ENCODE peak calls at places on chromosomes 16 and 17, in five cellular contexts. F is HepG2, M is A549, C is WTC11, R is K562. Q is an unnamed sample.

GRCh38 chr16:2512920-2513404 is 790 bp upstream of the ATP6V0C start:
- DNase-seq in F (no peak), M (no peak), R (peak; percentile 47), C (peak; percentile 62), Q (no peak)

GRCh38 chr17:63601439-63602371 is 1.0 kb downstream of the TACO1 start:
- DNase-seq in F (peak; percentile 79), C (no peak), M (no peak), R (peak; percentile 52), Q (no peak)

GRCh38 chr16:86252596-86252995 is 257.7 kb upstream of the FOXF1 start:
- DNase-seq in F (no peak), R (peak; percentile 62), C (peak; percentile 77), M (no peak), Q (no peak)

GRCh38 chr16:67252806-67253497 is 4.2 kb downstream of the SLC9A5 start:
- DNase-seq in C (no peak), R (no peak), M (no peak), F (no peak), Q (no peak)

GRCh38 chr17:18018411-18018921 is 20.5 kb downstream of the ATPAF2 start:
- DNase-seq in M (no peak), F (no peak), C (no peak), R (no peak), Q (no peak)

GRCh38 chr17:58325289-58325726 is 3.3 kb downstream of the TSPOAP1 start:
- DNase-seq in F (no peak), C (peak; percentile 78), M (no peak), R (no peak), Q (no peak)

GRCh38 chr17:27268394-27269085 is 25.4 kb upstream of the WSB1 start:
- DNase-seq in R (no peak), F (no peak), M (no peak), C (no peak), Q (no peak)

GRCh38 chr17:41689497-41690299 is 1.0 kb downstream of the EIF1 start:
- DNase-seq in C (peak; percentile 30), R (peak; percentile 77), M (no peak), F (peak; percentile 69), Q (no peak)

GRCh38 chr17:33377837-33378236 is 84.7 kb upstream of the ASIC2 start:
- DNase-seq in M (no peak), C (no peak), R (no peak), F (no peak), Q (no peak)

GRCh38 chr16:69064164-69064563 is 41.3 kb upstream of the HAS3 start:
- DNase-seq in R (no peak), M (no peak), C (no peak), F (no peak), Q (no peak)

GRCh38 chr16:88651989-88652762 is 1.3 kb upstream of the CYBA start:
- DNase-seq in M (no peak), F (no peak), R (no peak), C (no peak), Q (no peak)

GRCh38 chr17:42361781-42362186 is 26.5 kb downstream of the STAT3 start:
- DNase-seq in F (peak; percentile 34), M (no peak), C (no peak), R (no peak), Q (no peak)

GRCh38 chr17:6674586-6674985 is 23.0 kb downstream of the C17orf100 start:
- DNase-seq in M (no peak), F (no peak), R (no peak), C (no peak), Q (no peak)

GRCh38 chr16:59252317-59252716 is 518.2 kb upstream of the GOT2 start:
- DNase-seq in R (no peak), C (no peak), M (no peak), F (no peak), Q (no peak)

GRCh38 chr17:63841350-63842172 is 924 bp downstream of the SMARCD2 start:
- DNase-seq in R (peak; percentile 59), C (peak; percentile 25), M (no peak), F (peak; percentile 36), Q (no peak)

GRCh38 chr17:48804936-48805411 is 12.1 kb downstream of the TTLL6 start:
- DNase-seq in C (peak; percentile 94), F (peak; percentile 63), M (peak; percentile 96), R (peak; percentile 64), Q (no peak)

GRCh38 chr16:67396159-67396774 is 3.0 kb upstream of the TPPP3 start:
- DNase-seq in C (peak; percentile 88), F (peak; percentile 96), M (peak; percentile 67), R (peak; percentile 94), Q (no peak)

GRCh38 chr17:48952904-48953303 is 8.3 kb upstream of the SNF8 start:
- DNase-seq in C (no peak), M (no peak), F (no peak), R (no peak), Q (peak; percentile 58)

DNA sequence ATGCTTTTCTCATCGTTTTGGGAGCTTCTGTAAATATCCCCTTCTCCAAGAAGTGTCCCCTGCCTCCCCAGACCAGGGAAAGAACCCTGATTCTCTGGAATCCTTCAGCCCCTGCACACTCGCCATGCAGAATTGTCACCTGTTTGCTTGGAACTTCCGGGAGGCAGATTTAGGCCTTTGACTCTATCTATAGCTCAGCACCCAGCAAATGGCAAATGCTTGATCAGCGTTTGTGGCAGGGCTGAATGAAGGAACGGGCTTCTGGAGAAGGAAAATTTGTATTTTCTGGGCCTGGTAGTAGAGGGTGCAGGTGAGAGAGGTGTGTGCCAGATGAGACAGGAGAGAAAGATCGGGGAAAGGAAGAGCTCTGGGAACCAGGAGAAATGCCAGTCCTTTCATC is 18.3 kb upstream of the CACNG4 start:
- DNase-seq in R (no peak), C (no peak), F (no peak), M (no peak), Q (no peak)
- TF ChIP-seq ESRRA in R (no peak), C (no peak), F (no peak), M (no peak), Q (no peak)

GRCh38 chr16:52446076-52446475 is 100.9 kb downstream of the TOX3 start:
- DNase-seq in C (no peak), R (no peak), M (no peak), F (peak; percentile 16), Q (no peak)
- TF ChIP-seq ESRRA in C (no peak), R (no peak), M (no peak), F (no peak), Q (no peak)

GRCh38 chr17:69608114-69608513 is 193.6 kb downstream of the MAP2K6 start:
- DNase-seq in F (no peak), C (no peak), R (no peak), M (no peak), Q (no peak)
- TF ChIP-seq ESRRA in F (no peak), C (no peak), R (no peak), M (no peak), Q (no peak)

GRCh38 chr17:4006745-4007211 is 42.5 kb upstream of the ATP2A3 start:
- DNase-seq in M (no peak), F (no peak), R (peak; percentile 86), C (no peak), Q (no peak)

GRCh38 chr17:4008496-4009163 is 44.4 kb upstream of the ATP2A3 start:
- DNase-seq in R (no peak), F (no peak), C (no peak), M (no peak), Q (no peak)

GRCh38 chr17:4009164-4009785 is 45.0 kb upstream of the ATP2A3 start:
- DNase-seq in F (no peak), R (no peak), C (no peak), M (no peak), Q (no peak)

GRCh38 chr17:4007346-4008081 is 43.3 kb upstream of the ATP2A3 start:
- DNase-seq in M (no peak), F (no peak), C (no peak), R (peak; percentile 44), Q (no peak)

DNA sequence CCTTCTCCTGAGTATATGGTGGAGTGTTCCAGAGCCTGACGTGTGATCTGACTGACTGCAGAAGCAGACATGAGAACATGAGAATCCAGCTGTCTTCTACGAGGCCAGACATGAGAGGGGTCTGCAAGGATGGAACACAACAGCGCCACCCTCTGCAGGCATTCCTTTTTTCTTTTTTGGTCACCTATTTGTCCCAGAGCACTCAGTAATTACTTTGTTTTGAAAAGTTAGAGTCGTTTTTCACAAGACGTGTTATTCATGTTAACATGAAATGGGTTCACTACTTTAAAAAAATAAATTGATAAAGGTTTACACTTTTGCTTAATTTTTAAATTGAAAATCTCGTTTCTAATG is 43.8 kb upstream of the ATP2A3 start:
- DNase-seq in R (peak; percentile 32), C (no peak), F (no peak), M (no peak), Q (no peak)
- TF ChIP-seq ESRRA in R (no peak), C (no peak), F (no peak), M (no peak), Q (no peak)

GRCh38 chr17:7712111-7712771 is 5.3 kb upstream of the DNAH2 start:
- DNase-seq in F (no peak), M (no peak), R (no peak), C (peak; percentile 53), Q (no peak)
- TF ChIP-seq ESRRA in F (no peak), M (no peak), R (no peak), C (no peak), Q (no peak)

GRCh38 chr16:55703003-55704001 is 47.5 kb downstream of the SLC6A2 start:
- DNase-seq in R (peak; percentile 56), C (no peak), F (peak; percentile 74), M (peak; percentile 18), Q (no peak)
- TF ChIP-seq ESRRA in R (no peak), C (no peak), F (no peak), M (no peak), Q (no peak)

DNA sequence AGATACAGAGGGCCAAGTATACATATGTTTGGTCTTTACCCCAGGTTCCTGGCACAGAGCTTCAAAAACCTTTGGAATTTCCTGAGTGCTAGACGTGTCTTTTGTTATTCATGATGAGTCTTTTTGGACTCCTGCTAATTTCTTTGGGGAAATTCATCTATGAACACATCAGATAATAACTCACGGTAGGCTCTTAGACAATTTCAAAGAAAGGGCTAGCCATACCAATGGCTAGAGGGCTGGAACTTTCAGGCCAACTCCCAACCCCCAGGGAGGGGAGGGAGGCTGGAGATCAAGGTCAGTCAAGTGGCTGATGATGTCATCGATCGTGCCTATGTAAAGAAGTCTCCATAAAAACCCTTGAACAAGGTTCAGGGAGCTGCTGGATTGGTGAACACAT is 101.9 kb downstream of the STX8 start:
- DNase-seq in C (no peak), R (no peak), F (peak; percentile 18), M (no peak), Q (no peak)
- TF ChIP-seq ESRRA in C (no peak), R (no peak), F (no peak), M (no peak), Q (no peak)

Q was measured in GM12878.